ENCODE peak calls at places on chromosome 4, in four cellular contexts. T is vagina, Y is mucosa of descending colon, N is left ventricle myocardium inferior. H is an unnamed sample.
A peak's percentile ranks its signal among the peaks of the same experiment; 100 is the strongest.

GRCh38 chr4:76799139-76799538 is 98.8 kb downstream of the SOWAHB start:
- DNase-seq in N (no peak), T (no peak), Y (no peak), H (no peak)

GRCh38 chr4:184498598-184498997 is 24.2 kb upstream of the IRF2 start:
- DNase-seq in T (no peak), Y (no peak), N (no peak), H (no peak)

GRCh38 chr4:2816401-2816954 is 23.6 kb downstream of the SH3BP2 start:
- DNase-seq in N (no peak), Y (no peak), T (no peak), H (no peak)

GRCh38 chr4:143389543-143390195 is 53.0 kb downstream of the GAB1 start:
- DNase-seq in N (no peak), T (no peak), Y (no peak), H (no peak)

GRCh38 chr4:79682161-79682560 is 274.1 kb upstream of the GK2 start:
- DNase-seq in Y (no peak), N (no peak), T (no peak), H (no peak)

GRCh38 chr4:55671667-55672066 is 35.6 kb upstream of the NMU start:
- DNase-seq in Y (no peak), N (no peak), T (no peak), H (no peak)

GRCh38 chr4:153076861-153077260 is 127.4 kb upstream of the TRIM2 start:
- DNase-seq in T (no peak), Y (no peak), N (no peak), H (no peak)

GRCh38 chr4:40586729-40587128 is 42.9 kb downstream of the RBM47 start:
- DNase-seq in N (no peak), T (no peak), Y (no peak), H (no peak)

GRCh38 chr4:101600287-101600686 is 190.2 kb upstream of the BANK1 start:
- DNase-seq in N (no peak), Y (no peak), T (no peak), H (no peak)

GRCh38 chr4:137226900-137227299 is 305.4 kb downstream of the PCDH18 start:
- DNase-seq in T (no peak), N (no peak), Y (no peak), H (no peak)

GRCh38 chr4:158182736-158183135 is 9.9 kb upstream of the GASK1B start:
- DNase-seq in T (no peak), N (no peak), Y (peak; percentile 33), H (no peak)

GRCh38 chr4:20624783-20625364 is 75.4 kb upstream of the PACRGL start:
- DNase-seq in Y (no peak), N (no peak), T (no peak), H (no peak)

GRCh38 chr4:164700471-164700870 is 53.5 kb upstream of the SMIM31 start:
- DNase-seq in Y (no peak), N (no peak), T (no peak), H (no peak)

GRCh38 chr4:99117876-99118693 is 26.0 kb downstream of the ADH4 start:
- DNase-seq in Y (no peak), N (no peak), T (no peak), H (no peak)

GRCh38 chr4:99651811-99652545 is 5.7 kb downstream of the C4orf54 start:
- DNase-seq in Y (no peak), T (no peak), N (no peak), H (no peak)

GRCh38 chr4:5024673-5025072 is 5.4 kb upstream of the CYTL1 start:
- DNase-seq in T (peak; percentile 16), N (no peak), Y (no peak), H (no peak)

GRCh38 chr4:122661661-122662160 is 40.8 kb upstream of the IL21 start:
- DNase-seq in T (no peak), Y (no peak), N (no peak), H (no peak)

GRCh38 chr4:165379662-165380061 is 854 bp downstream of the CPE start:
- DNase-seq in T (no peak), Y (no peak), N (peak; percentile 16), H (peak; percentile 55)

GRCh38 chr4:2685541-2685940 is 70.6 kb downstream of the TNIP2 start:
- DNase-seq in Y (no peak), N (no peak), T (no peak), H (peak; percentile 47)

GRCh38 chr4:24645765-24646550 is 61.6 kb upstream of the DHX15 start:
- DNase-seq in T (no peak), N (no peak), Y (no peak), H (no peak)

GRCh38 chr4:125315571-125316390 is 1.0 kb downstream of the FAT4 start:
- DNase-seq in T (no peak), Y (no peak), N (peak; percentile 57), H (peak; percentile 57)

GRCh38 chr4:39410415-39410814 is 3.7 kb downstream of the KLB start:
- DNase-seq in N (no peak), T (no peak), Y (no peak), H (no peak)

GRCh38 chr4:165115301-165115700 is 2.6 kb upstream of the TMEM192 start:
- DNase-seq in T (no peak), Y (no peak), N (no peak), H (no peak)

GRCh38 chr4:13617801-13618200 is 9.7 kb downstream of the BOD1L1 start:
- DNase-seq in Y (no peak), T (no peak), N (no peak), H (no peak)

GRCh38 chr4:71141125-71141524 is 147.7 kb downstream of the DCK start:
- DNase-seq in Y (no peak), T (no peak), N (no peak), H (no peak)

GRCh38 chr4:99634742-99635360 is 22.8 kb downstream of the C4orf54 start:
- DNase-seq in N (no peak), Y (no peak), T (no peak), H (no peak)

GRCh38 chr4:115292320-115293092 is 179.1 kb upstream of the NDST4 start:
- DNase-seq in N (no peak), T (no peak), Y (no peak), H (no peak)

GRCh38 chr4:5712517-5712916 is 1.5 kb downstream of the EVC start:
- DNase-seq in Y (no peak), T (no peak), N (no peak), H (no peak)

GRCh38 chr4:81606796-81607550 is 135.3 kb upstream of the RASGEF1B start:
- DNase-seq in T (no peak), N (no peak), Y (no peak), H (no peak)

GRCh38 chr4:173501592-173502150 is 28.4 kb downstream of the HAND2 start:
- DNase-seq in T (no peak), N (no peak), Y (no peak), H (no peak)

GRCh38 chr4:57190651-57191481 is 80.7 kb upstream of the IGFBP7 start:
- DNase-seq in Y (no peak), N (no peak), T (no peak), H (peak; percentile 20)

GRCh38 chr4:140289486-140289885 is 84.0 kb upstream of the SCOC start:
- DNase-seq in Y (no peak), N (no peak), T (no peak), H (no peak)

DNA sequence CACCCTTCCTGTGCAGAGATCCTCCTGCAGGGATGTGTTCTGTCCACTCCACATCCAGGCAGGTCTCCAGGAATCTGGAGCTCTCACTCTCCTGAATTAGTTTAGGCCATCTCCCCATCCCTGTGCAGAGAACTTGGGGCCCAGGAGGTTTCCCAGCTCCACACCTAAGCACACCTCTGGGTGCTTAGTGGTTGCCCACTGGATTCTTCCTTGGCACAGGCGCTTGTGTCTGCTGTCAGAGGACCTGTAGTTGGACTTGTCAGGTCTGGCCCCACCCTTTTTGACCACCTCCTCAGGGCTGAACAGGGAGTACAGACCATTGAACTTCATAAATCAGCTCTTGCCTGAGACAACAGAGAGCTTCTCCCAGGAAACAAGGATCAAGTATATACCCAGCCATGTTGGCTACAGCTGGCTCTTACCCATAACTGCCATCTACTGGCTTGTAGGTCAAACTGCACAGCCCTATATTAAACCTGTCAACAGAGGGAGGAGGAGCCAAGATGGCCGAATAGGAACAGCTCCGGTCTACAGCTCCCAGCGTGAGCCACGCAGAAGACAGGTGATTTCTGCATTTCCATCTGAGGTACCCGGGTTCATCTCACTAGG is 275.5 kb downstream of the PPARGC1A start:
- DNase-seq in T (no peak), Y (peak; percentile 19), N (no peak), H (peak; percentile 8)
- TF ChIP-seq CTCF in T (no peak), Y (no peak), N (peak; percentile 49), H (peak; percentile 42)

GRCh38 chr4:7048642-7049041 is 5.5 kb downstream of the TADA2B start:
- DNase-seq in T (no peak), Y (no peak), N (no peak), H (no peak)
- H3K4me1 ChIP-seq in T (peaks cover 73% of the 10 kb centered on the region), Y (peaks cover 20% of the 10 kb centered on the region), N (peaks cover 99% of the 10 kb centered on the region), H (peaks cover 50% of the 10 kb centered on the region)

GRCh38 chr4:31187979-31188378 is 467.8 kb downstream of the PCDH7 start:
- DNase-seq in Y (no peak), T (no peak), N (no peak), H (no peak)

GRCh38 chr4:31185014-31185585 is 464.9 kb downstream of the PCDH7 start:
- DNase-seq in Y (no peak), T (no peak), N (no peak), H (no peak)

GRCh38 chr4:31183256-31183655 is 463.1 kb downstream of the PCDH7 start:
- DNase-seq in N (no peak), T (no peak), Y (no peak), H (no peak)
- H3K4me3 ChIP-seq in N (no peak overlapping the region), T (no peak overlapping the region), Y (no peak overlapping the region), H (no peak overlapping the region)

DNA sequence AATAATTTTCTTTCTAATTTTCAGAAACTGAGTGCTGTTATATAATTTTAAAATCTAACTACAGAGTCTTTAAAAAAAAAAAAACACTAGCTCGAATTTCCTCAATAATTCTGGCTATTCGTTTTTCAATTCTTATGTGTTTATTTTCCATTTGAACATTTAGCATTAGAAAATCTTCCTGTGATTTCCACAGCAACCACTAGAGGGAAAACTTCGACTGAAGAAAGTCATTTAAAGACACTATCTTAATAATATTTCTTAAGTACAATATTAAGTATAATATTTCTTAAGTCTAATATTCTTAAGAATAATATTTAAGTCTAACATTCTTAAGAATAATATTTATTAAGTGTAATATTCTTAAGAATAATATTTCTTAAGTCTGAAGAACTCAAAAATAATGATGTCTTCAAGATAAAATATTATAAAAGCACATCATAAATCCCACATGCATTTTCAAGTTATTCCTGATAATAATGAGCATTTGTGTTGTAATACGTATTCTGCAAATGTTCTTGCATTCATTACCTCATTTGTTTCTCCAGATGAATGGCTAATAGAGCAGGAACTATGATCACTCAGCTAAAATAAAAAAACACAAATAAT is 118.4 kb upstream of the WDR17 start:
- DNase-seq in T (no peak), N (no peak), Y (no peak), H (no peak)
- TF ChIP-seq CTCF in T (no peak), N (peak; percentile 75), Y (no peak), H (peak; percentile 75)

GRCh38 chr4:37799941-37800554 is 26.4 kb upstream of the PGM2 start:
- DNase-seq in T (no peak), Y (no peak), N (no peak), H (no peak)
- H3K4me1 ChIP-seq in T (no peaks in the 10 kb centered on the region), Y (no peaks in the 10 kb centered on the region), N (no peaks in the 10 kb centered on the region), H (no peaks in the 10 kb centered on the region)

DNA sequence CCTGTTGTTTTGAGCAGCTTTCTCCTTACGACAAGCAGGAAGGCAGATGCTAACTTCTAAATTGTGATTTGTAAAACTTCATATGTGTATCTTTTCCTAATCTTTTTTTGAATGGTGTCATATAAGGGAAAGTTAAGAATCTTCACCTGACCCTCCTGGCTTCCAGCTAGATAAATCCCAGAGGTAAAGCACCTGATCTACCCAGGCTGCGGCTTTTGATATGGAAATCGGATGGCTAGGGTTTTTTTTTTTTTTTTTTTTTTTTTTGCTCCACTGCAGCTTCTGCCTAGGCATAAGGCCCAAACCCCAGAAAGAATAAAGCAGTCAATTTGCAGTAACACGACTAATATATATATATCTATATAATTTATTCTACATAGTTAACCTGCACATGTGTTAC is 10.0 kb downstream of the MAB21L2 start:
- DNase-seq in N (no peak), Y (no peak), T (no peak), H (no peak)
- H3K4me3 ChIP-seq in N (no peak overlapping the region), Y (no peak overlapping the region), T (no peak overlapping the region), H (no peak overlapping the region)

H was measured in thyroid gland.